ENCODE peak calls at places on chromosomes 2 and 18, in six cellular contexts. H is sigmoid colon, N is right atrium auricular region, E is GM20000, V is tibial artery, C is AG10803. G is an unnamed sample.

GRCh38 chr2:2507471-2507997 is 176.5 kb upstream of the MYT1L start:
- DNase-seq in H (no peak), N (peak), E (no peak), V (no peak), C (no peak), G (no peak)

GRCh38 chr2:45259144-45259543 is 249.9 kb upstream of the SIX2 start:
- DNase-seq in H (no peak), N (no peak), E (no peak), V (no peak), C (no peak), G (no peak)

GRCh38 chr2:3605013-3605961 is 10.4 kb downstream of the COLEC11 start:
- DNase-seq in H (peak), N (peak), E (peak), V (peak), C (peak), G (no peak)

GRCh38 chr18:50654658-50655550 is 95.0 kb downstream of the MAPK4 start:
- DNase-seq in H (peak), N (no peak), E (no peak), V (peak), C (no peak), G (no peak)

GRCh38 chr2:181959508-181959907 is 26.1 kb upstream of the PPP1R1C start:
- DNase-seq in H (no peak), N (no peak), E (no peak), V (no peak), C (no peak), G (no peak)

GRCh38 chr2:95023222-95023597 is 2.3 kb upstream of the MAL start:
- DNase-seq in H (no peak), N (no peak), E (peak), V (no peak), C (no peak), G (no peak)

GRCh38 chr2:187988348-187988747 is 303.3 kb upstream of the GULP1 start:
- DNase-seq in H (no peak), N (no peak), E (no peak), V (no peak), C (no peak), G (no peak)

GRCh38 chr2:218406949-218407703 is 7.5 kb downstream of the CTDSP1 start:
- DNase-seq in H (peak), N (peak), E (no peak), V (peak), C (peak), G (no peak)

GRCh38 chr18:2036136-2036535 is 535.2 kb downstream of the METTL4 start:
- DNase-seq in H (no peak), N (no peak), E (no peak), V (no peak), C (no peak), G (no peak)

GRCh38 chr2:1591978-1592907 is 152.1 kb downstream of the PXDN start:
- DNase-seq in H (peak), N (peak), E (no peak), V (peak), C (peak), G (peak)

GRCh38 chr2:237429761-237430160 is 15.8 kb upstream of the COL6A3 start:
- DNase-seq in H (no peak), N (no peak), E (no peak), V (no peak), C (no peak), G (no peak)

GRCh38 chr2:43104763-43105162 is 121.6 kb downstream of the ZFP36L2 start:
- DNase-seq in H (peak), N (no peak), E (no peak), V (peak), C (no peak), G (no peak)

GRCh38 chr2:6917071-6917760 is at the start of gene RNF144A:
- DNase-seq in H (peak), N (no peak), E (peak), V (no peak), C (peak), G (no peak)

DNA sequence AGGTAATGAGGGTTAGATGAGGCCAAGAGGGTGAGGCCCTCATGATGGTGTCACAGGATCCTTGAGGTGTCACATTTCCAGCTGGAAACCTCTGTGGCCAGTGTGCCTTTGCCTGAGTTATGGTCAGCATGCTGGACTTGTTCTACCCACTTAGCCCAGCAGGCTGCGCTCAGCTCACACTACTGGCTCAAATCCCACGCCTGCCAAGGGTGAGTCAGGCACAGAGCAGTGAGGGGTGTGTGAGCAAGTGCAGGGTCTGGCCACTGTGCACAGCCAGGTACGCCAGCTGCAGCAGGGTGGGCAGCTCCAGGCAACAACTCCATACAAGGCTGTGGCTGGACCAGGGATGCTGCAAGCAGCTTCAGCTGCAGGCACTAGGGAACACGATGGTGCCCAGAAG is 616.6 kb upstream of the FSHR start:
- DNase-seq in H (no peak), N (no peak), E (peak), V (no peak), C (no peak), G (no peak)
- TF ChIP-seq CTCF in H (no peak), N (peak), E (peak), V (no peak), C (no peak), G (peak)

GRCh38 chr18:62928316-62928715 is 213.0 kb downstream of the PHLPP1 start:
- DNase-seq in H (no peak), N (no peak), E (no peak), V (no peak), C (peak), G (no peak)
- TF ChIP-seq CTCF in H (no peak), N (no peak), E (no peak), V (no peak), C (no peak), G (no peak)

GRCh38 chr2:207230261-207231105 is 64.7 kb upstream of the KLF7 start:
- DNase-seq in H (no peak), N (no peak), E (no peak), V (no peak), C (no peak), G (no peak)
- TF ChIP-seq CTCF in H (no peak), N (peak), E (peak), V (peak), C (peak), G (peak)

GRCh38 chr2:137888845-137889244 is 75.4 kb upstream of the HNMT start:
- DNase-seq in H (no peak), N (no peak), E (no peak), V (no peak), C (no peak), G (no peak)
- TF ChIP-seq CTCF in H (no peak), N (peak), E (no peak), V (peak), C (peak), G (no peak)

GRCh38 chr2:202104286-202104870 is 31.3 kb downstream of the KIAA2012 start:
- DNase-seq in H (no peak), N (no peak), E (peak), V (no peak), C (peak), G (no peak)
- TF ChIP-seq CTCF in H (no peak), N (peak), E (peak), V (no peak), C (peak), G (peak)